ENCODE peak calls at places on chromosomes 3 and 15, in five cellular contexts. V is left ventricle myocardium inferior, M is GM23248, K is mesenchymal stem cell, Y is right cardiac atrium. A is an unnamed sample. For H3K4me1, the result is how much of the 10 kb centered on the place peaks cover.

GRCh38 chr3:111715911-111716523 is 120.9 kb upstream of the ZBED2 start:
- DNase-seq in V (peak), M (peak), K (peak), Y (peak), A (no peak)

GRCh38 chr3:186526256-186526606 is 17.9 kb downstream of the CRYGS start:
- DNase-seq in V (no peak), M (no peak), K (no peak), Y (no peak), A (no peak)

GRCh38 chr3:73624363-73625123 is at the start of gene PDZRN3:
- DNase-seq in V (peak), M (peak), K (peak), Y (peak), A (peak)

GRCh38 chr3:29494305-29495036 is 213.6 kb downstream of the RBMS3 start:
- DNase-seq in V (no peak), M (peak), K (peak), Y (no peak), A (no peak)

GRCh38 chr15:58475573-58476524 is 44.1 kb downstream of the LIPC start:
- DNase-seq in V (no peak), M (peak), K (peak), Y (peak), A (no peak)

GRCh38 chr3:53045107-53045783 is 628 bp downstream of the SFMBT1 start:
- DNase-seq in V (peak), M (peak), K (peak), Y (peak), A (peak)

GRCh38 chr3:127304121-127304744 is 16.4 kb upstream of the PRR20G start:
- DNase-seq in V (no peak), M (no peak), K (no peak), Y (no peak), A (peak)

GRCh38 chr3:112352720-112353119 is 19.8 kb downstream of the CD200 start:
- DNase-seq in V (no peak), M (no peak), K (no peak), Y (no peak), A (no peak)

GRCh38 chr3:142273501-142273900 is 48.1 kb upstream of the GK5 start:
- DNase-seq in V (no peak), M (no peak), K (no peak), Y (no peak), A (no peak)

GRCh38 chr15:94306700-94307650 is 75.6 kb downstream of the MCTP2 start:
- DNase-seq in V (no peak), M (peak), K (peak), Y (no peak), A (no peak)

GRCh38 chr3:62167566-62168262 is 205.6 kb downstream of the FEZF2 start:
- DNase-seq in V (no peak), M (peak), K (no peak), Y (no peak), A (no peak)

GRCh38 chr3:108403198-108403597 is 106.8 kb downstream of the HHLA2 start:
- DNase-seq in V (no peak), M (no peak), K (no peak), Y (no peak), A (no peak)

GRCh38 chr15:80997692-80998091 is 3.0 kb upstream of the TLNRD1 start:
- DNase-seq in V (no peak), M (no peak), K (no peak), Y (no peak), A (no peak)

GRCh38 chr3:57919987-57920386 is 88.2 kb upstream of the FLNB start:
- DNase-seq in V (no peak), M (no peak), K (peak), Y (no peak), A (no peak)

GRCh38 chr3:66957357-66957756 is 40.8 kb upstream of the KBTBD8 start:
- DNase-seq in V (no peak), M (no peak), K (no peak), Y (no peak), A (no peak)

GRCh38 chr3:45984331-45985312 is 11.0 kb downstream of the FYCO1 start:
- DNase-seq in V (peak), M (no peak), K (no peak), Y (peak), A (no peak)

GRCh38 chr3:45981321-45982038 is 14.1 kb downstream of the FYCO1 start:
- DNase-seq in V (no peak), M (peak), K (peak), Y (no peak), A (no peak)

GRCh38 chr3:45985532-45986302 is 9.9 kb downstream of the FYCO1 start:
- DNase-seq in V (no peak), M (peak), K (no peak), Y (peak), A (no peak)

GRCh38 chr3:45986303-45986982 is 9.2 kb downstream of the FYCO1 start:
- DNase-seq in V (peak), M (peak), K (peak), Y (peak), A (no peak)

GRCh38 chr3:45983865-45984264 is 11.8 kb downstream of the FYCO1 start:
- DNase-seq in V (no peak), M (no peak), K (no peak), Y (no peak), A (no peak)
- H3K4me1 ChIP-seq in V (half or more), M (under half), K (under half), Y (under half), A (half or more)

DNA sequence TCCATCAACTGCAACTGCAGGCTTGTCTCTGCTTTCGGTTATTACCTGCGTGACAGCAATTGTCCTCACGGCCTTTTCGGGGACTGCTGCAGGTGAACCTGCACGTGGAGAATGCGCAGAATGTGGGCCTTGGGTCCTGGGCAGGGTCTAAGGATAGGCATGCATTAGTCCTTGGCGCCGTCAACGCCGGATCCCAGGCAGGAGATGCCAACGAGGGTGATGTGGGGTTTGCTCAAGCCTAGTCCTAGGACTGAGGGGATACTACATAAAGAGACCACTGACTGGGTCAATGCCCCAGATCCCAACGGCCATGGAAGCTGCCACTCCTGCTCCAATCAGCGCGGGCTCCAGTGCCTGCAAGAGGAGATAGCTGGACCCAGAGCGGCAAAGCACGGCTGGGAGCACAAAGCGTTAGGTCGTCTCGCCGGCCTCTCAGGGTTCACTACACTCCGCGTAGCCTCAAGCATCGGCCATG is 448 bp upstream of the RBM15B start:
- DNase-seq in V (no peak), M (no peak), K (no peak), Y (no peak), A (no peak)
- H3K4me1 ChIP-seq in V (half or more), M (under half), K (under half), Y (under half), A (under half)

GRCh38 chr3:106825962-106826605 is 551.2 kb upstream of the CCDC54 start:
- DNase-seq in V (no peak), M (peak), K (peak), Y (no peak), A (no peak)
- H3K4me1 ChIP-seq in V (under half), M (under half), K (under half), Y (under half), A (under half)

GRCh38 chr15:25799906-25800700 is 63.0 kb downstream of the ATP10A start:
- DNase-seq in V (no peak), M (no peak), K (no peak), Y (no peak), A (no peak)

GRCh38 chr15:25797511-25798206 is 65.5 kb downstream of the ATP10A start:
- DNase-seq in V (no peak), M (peak), K (no peak), Y (peak), A (peak)

GRCh38 chr15:25796395-25796794 is 66.7 kb downstream of the ATP10A start:
- DNase-seq in V (no peak), M (no peak), K (no peak), Y (no peak), A (peak)

GRCh38 chr15:25797035-25797434 is 66.1 kb downstream of the ATP10A start:
- DNase-seq in V (no peak), M (no peak), K (no peak), Y (no peak), A (no peak)

DNA sequence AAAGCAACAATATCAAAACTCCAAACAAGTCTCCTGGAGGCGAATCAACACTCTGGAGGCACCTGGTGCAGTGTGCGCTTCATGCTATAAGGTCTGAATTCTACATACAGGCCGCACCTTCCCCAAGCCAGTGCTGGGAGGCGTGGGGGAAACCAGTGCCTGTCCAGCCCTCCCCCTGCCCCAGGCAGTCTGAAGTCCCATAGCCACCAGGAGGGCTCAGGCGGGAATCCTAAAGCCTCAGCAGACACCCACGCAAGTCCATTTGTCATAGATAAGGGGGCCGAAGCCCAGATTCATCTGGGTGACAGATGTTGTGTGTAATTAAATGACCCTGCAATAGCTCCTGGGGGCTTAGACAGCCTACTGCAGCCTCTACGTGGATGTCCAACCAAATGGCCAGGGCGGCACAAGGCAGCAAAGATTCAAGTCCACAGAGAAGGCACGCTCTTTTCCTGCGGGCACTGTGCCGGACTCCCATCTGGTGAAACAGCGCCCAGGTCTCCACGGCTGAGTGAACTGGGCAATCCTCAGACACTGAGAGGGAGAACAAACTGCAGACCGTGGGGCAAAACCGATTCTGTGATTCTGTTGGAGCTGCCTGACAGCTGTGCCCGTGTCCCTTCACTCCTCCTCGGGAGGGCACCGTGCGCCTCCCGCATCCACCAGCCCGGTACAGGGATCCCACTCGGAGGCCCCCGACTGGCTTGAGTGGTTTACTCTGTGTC is 64.8 kb downstream of the ATP10A start:
- DNase-seq in V (no peak), M (peak), K (no peak), Y (no peak), A (peak)
- H3K4me1 ChIP-seq in V (under half), M (under half), K (under half), Y (under half), A (under half)

DNA sequence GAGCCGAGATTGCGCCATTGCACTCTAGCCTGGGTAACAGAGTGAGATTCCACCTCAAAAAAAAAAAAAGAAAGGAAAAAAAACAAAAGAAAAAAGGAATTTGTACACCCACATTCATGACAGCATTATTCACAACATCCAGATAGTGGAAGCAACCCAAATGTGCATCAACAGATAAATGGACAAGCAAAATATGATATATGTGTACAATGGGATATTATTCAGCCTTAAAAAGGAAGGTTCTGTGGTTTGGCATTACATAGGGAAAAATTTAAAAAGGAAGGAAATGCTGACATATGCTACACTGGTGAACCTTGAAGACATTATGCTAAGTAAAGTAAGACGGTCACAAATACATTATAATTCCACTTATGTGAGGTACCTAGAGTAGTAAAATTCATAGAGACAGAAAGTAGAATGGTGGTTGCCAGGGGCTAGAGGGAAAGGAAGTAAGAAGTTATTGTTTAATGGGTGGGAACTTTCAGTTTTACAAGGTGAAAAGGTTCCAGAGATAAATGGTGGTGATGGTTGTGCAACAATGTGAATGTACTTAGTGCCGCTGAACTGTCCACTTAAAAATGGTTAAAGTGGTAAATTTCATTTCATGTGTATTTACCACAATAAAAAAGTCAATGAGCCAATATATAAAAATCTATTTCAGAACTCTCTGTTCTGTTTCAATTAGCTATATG is 118.5 kb downstream of the MYLK start:
- DNase-seq in V (no peak), M (peak), K (no peak), Y (no peak), A (no peak)
- H3K4me1 ChIP-seq in V (under half), M (under half), K (under half), Y (under half), A (under half)

GRCh38 chr15:47352217-47352616 is 365.1 kb upstream of the SEMA6D start:
- DNase-seq in V (no peak), M (no peak), K (no peak), Y (no peak), A (no peak)
- H3K4me1 ChIP-seq in V (under half), M (under half), K (under half), Y (under half), A (under half)

DNA sequence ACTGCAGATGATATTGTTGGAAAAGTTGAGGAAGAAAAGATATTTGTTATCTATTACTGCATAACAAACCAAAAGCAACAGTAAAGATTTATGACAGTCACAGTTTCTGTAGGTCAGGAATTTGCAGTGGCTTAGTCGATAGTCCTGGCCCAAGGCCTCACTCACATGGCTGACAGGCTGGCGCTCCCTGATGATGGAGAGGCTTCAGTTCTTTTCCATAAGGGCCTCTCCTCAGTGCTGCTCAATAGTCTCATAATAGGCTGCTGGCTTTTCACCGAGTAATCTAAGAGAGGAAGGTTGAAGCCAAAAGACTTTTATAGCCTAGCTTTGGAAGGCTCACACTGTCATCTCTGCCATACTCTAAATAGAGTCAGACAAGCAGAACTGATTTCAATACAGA is 17.7 kb downstream of the IREB2 start:
- DNase-seq in V (no peak), M (peak), K (peak), Y (no peak), A (no peak)
- H3K4me1 ChIP-seq in V (half or more), M (under half), K (under half), Y (under half), A (under half)

DNA sequence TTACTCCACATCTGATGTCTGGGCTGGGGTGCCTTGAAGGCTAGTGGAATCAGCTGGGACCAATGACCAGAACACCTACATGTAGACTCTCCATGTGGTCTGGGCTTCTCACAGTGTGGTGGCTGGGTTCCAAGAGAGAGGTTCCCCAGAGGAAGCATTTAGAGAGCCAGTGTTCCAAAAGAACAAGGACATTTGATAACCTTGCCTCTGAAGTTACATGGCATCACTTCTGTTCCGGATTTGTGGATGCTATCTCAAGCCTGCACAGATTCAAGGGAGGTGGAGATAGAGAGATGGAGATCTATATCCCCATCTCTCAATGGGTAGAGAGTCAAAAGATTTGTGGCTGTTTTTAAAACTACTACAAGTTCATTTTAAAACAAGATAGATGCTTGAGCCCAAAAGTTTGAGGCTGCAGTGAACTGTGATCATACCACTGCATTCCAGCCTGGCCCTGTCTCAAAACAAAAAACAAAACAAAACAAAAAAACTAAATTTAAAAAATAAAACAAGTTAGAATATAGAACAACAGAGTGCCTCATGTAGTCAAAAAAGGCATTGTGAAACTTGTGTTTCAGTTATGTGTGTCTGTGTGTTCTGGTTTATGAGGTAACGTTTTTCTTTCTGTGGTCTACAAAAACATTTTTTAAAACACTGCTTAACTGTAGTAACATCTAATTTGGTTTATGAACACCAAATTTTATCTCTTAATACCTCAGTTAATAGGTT is 44.8 kb downstream of the PDE8A start:
- DNase-seq in V (peak), M (no peak), K (peak), Y (peak), A (no peak)
- H3K4me1 ChIP-seq in V (half or more), M (under half), K (under half), Y (under half), A (under half)

A was measured in left lung.